ENCODE peak calls at places on chromosomes 4 and X, in eight cellular contexts. D is kidney tubule cell; J is activated CD8-positive, alpha-beta memory T cell treated with anti-CD3 and anti-CD28 coated beads for 4 hours; G is EL; S is CD4-positive, alpha-beta memory T cell; C is activated T-cell treated with anti-CD3 and anti-CD28 coated beads, Interleukin-2, amount 50 U/mL, for 72 hours; U is NCI-H345; I is activated CD4-positive, alpha-beta T cell treated with anti-CD3 and anti-CD28 coated beads for 4 hours. W is an unnamed sample.

GRCh38 chr4:174999407-174999806 is 81.2 kb downstream of the ADAM29 start:
- DNase-seq in D (no peak), J (no peak), G (peak; percentile 48), S (no peak), C (no peak), U (no peak), I (no peak), W (no peak)

GRCh38 chrX:16171039-16171438 is 3.8 kb downstream of the MAGEB17 start:
- DNase-seq in D (no peak), J (no peak), G (no peak), S (no peak), C (no peak), U (no peak), I (no peak), W (no peak)

GRCh38 chr4:169968999-169969398 is 57.2 kb downstream of the MFAP3L start:
- DNase-seq in D (peak; percentile 94), J (no peak), G (peak; percentile 82), S (no peak), C (peak; percentile 2), U (no peak), I (no peak), W (no peak)

GRCh38 chr4:61210186-61210939 is 10.2 kb downstream of the ADGRL3 start:
- DNase-seq in D (no peak), J (no peak), G (no peak), S (no peak), C (no peak), U (peak; percentile 86), I (no peak), W (no peak)

GRCh38 chr4:106875340-106875739 is 160.8 kb downstream of the DKK2 start:
- DNase-seq in D (no peak), J (no peak), G (no peak), S (no peak), C (no peak), U (no peak), I (no peak), W (no peak)

GRCh38 chr4:37770016-37770415 is 56.5 kb upstream of the PGM2 start:
- DNase-seq in D (no peak), J (no peak), G (peak; percentile 30), S (no peak), C (no peak), U (no peak), I (no peak), W (no peak)

GRCh38 chr4:25253072-25253447 is 19.2 kb downstream of the PI4K2B start:
- DNase-seq in D (peak; percentile 67), J (no peak), G (no peak), S (no peak), C (no peak), U (no peak), I (no peak), W (no peak)

GRCh38 chr4:136931771-136932170 is 600.5 kb downstream of the PCDH18 start:
- DNase-seq in D (peak; percentile 54), J (no peak), G (no peak), S (no peak), C (no peak), U (no peak), I (no peak), W (no peak)

GRCh38 chr4:48015678-48016077 is 803 bp downstream of the CNGA1 start:
- DNase-seq in D (no peak), J (no peak), G (no peak), S (no peak), C (no peak), U (no peak), I (no peak), W (no peak)

GRCh38 chr4:101075536-101075935 is 271.8 kb downstream of the PPP3CA start:
- DNase-seq in D (no peak), J (no peak), G (no peak), S (no peak), C (no peak), U (no peak), I (no peak), W (no peak)

GRCh38 chr4:8010618-8011017 is 71.0 kb upstream of the AFAP1 start:
- DNase-seq in D (peak; percentile 63), J (no peak), G (peak; percentile 23), S (no peak), C (no peak), U (peak; percentile 94), I (no peak), W (no peak)

GRCh38 chr4:185115827-185116232 is 27.2 kb upstream of the SLC25A4 start:
- DNase-seq in D (peak; percentile 87), J (no peak), G (no peak), S (no peak), C (no peak), U (no peak), I (no peak), W (no peak)

GRCh38 chrX:23898412-23898959 is 9.3 kb downstream of the APOO start:
- DNase-seq in D (peak; percentile 77), J (no peak), G (no peak), S (no peak), C (no peak), U (no peak), I (no peak), W (no peak)

GRCh38 chr4:150280081-150280950 is 202.1 kb downstream of the DCLK2 start:
- DNase-seq in D (peak; percentile 99), J (no peak), G (peak; percentile 88), S (no peak), C (no peak), U (no peak), I (no peak), W (no peak)

GRCh38 chr4:55038176-55038890 is 87.1 kb downstream of the KDR start:
- DNase-seq in D (no peak), J (no peak), G (peak; percentile 11), S (no peak), C (no peak), U (no peak), I (no peak), W (peak; percentile 59)

GRCh38 chr4:3683744-3684421 is 82.3 kb upstream of the ADRA2C start:
- DNase-seq in D (no peak), J (no peak), G (no peak), S (no peak), C (no peak), U (no peak), I (no peak), W (no peak)

GRCh38 chr4:122978109-122978508 is 55.7 kb upstream of the NUDT6 start:
- DNase-seq in D (no peak), J (no peak), G (no peak), S (no peak), C (no peak), U (no peak), I (no peak), W (no peak)

GRCh38 chr4:41455215-41455614 is 82.7 kb upstream of the LIMCH1 start:
- DNase-seq in D (no peak), J (no peak), G (no peak), S (no peak), C (no peak), U (peak; percentile 37), I (no peak), W (no peak)

GRCh38 chrX:13077168-13077567 is 32.7 kb upstream of the FAM9C start:
- DNase-seq in D (peak; percentile 42), J (no peak), G (peak; percentile 47), S (no peak), C (peak; percentile 55), U (no peak), I (peak; percentile 43), W (no peak)

GRCh38 chr4:57378766-57379165 is 268.6 kb upstream of the IGFBP7 start:
- DNase-seq in D (peak; percentile 79), J (no peak), G (peak; percentile 83), S (no peak), C (no peak), U (no peak), I (no peak), W (no peak)